ENCODE peak calls at places on chromosomes 2 and 18, in eight cellular contexts. O, A, U, N, F, T, D and V are unnamed samples.

GRCh38 chr2:223642496-223642895 is 40.3 kb upstream of the SCG2 start:
- DNase-seq in D (no peak), O (no peak), T (no peak), F (no peak), U (no peak), A (no peak), N (peak), V (no peak)

GRCh38 chr2:226798422-226799210 is 1.0 kb downstream of the IRS1 start:
- DNase-seq in F (peak), T (no peak), D (no peak), A (peak), O (peak), N (peak), U (peak), V (no peak)

GRCh38 chr2:25314514-25315315 is 27.0 kb downstream of the DNMT3A start:
- DNase-seq in N (peak), F (peak), U (peak), A (peak), D (no peak), T (no peak), O (peak), V (no peak)

GRCh38 chr2:126359494-126359893 is 296.5 kb upstream of the GYPC start:
- DNase-seq in D (no peak), O (no peak), N (peak), U (no peak), F (no peak), T (no peak), A (no peak), V (no peak)

GRCh38 chr18:27847412-27847811 is 329.5 kb downstream of the CDH2 start:
- DNase-seq in N (no peak), F (no peak), A (no peak), O (no peak), U (no peak), D (no peak), T (no peak), V (no peak)

GRCh38 chr2:196059491-196059960 is 9.1 kb downstream of the DNAH7 start:
- DNase-seq in F (no peak), T (no peak), U (no peak), N (no peak), A (no peak), O (no peak), D (peak), V (no peak)

GRCh38 chr2:888211-888801 is 62.3 kb upstream of the SNTG2 start:
- DNase-seq in O (peak), U (no peak), N (no peak), T (no peak), A (no peak), D (no peak), F (no peak), V (no peak)

GRCh38 chr18:37871583-37871982 is 306.0 kb upstream of the CELF4 start:
- DNase-seq in U (no peak), A (no peak), F (no peak), T (no peak), O (no peak), D (no peak), N (no peak), V (no peak)

GRCh38 chr2:162573288-162573687 is 229.4 kb downstream of the GCA start:
- DNase-seq in U (no peak), T (no peak), F (no peak), A (no peak), N (no peak), O (no peak), D (no peak), V (no peak)

GRCh38 chr2:16773080-16773713 is 107.6 kb upstream of the CYRIA start:
- DNase-seq in N (peak), D (peak), A (no peak), O (peak), F (peak), U (no peak), T (no peak), V (no peak)

GRCh38 chr18:26134110-26134509 is 441 bp downstream of the PSMA8 start:
- DNase-seq in A (no peak), O (no peak), D (no peak), T (no peak), N (no peak), F (no peak), U (no peak), V (no peak)

GRCh38 chr2:231177156-231178007 is 21.0 kb upstream of the ARMC9 start:
- DNase-seq in U (no peak), O (no peak), T (no peak), N (no peak), D (no peak), F (no peak), A (no peak), V (no peak)

GRCh38 chr2:37870829-37871228 is 54.3 kb upstream of the RMDN2 start:
- DNase-seq in O (no peak), A (no peak), F (no peak), U (no peak), N (peak), T (no peak), D (no peak), V (no peak)

GRCh38 chr2:5703166-5703565 is 11.0 kb downstream of the SOX11 start:
- DNase-seq in A (no peak), U (no peak), D (peak), O (no peak), N (no peak), F (no peak), T (no peak), V (no peak)

GRCh38 chr18:61292280-61292679 is 41.0 kb upstream of the CDH20 start:
- DNase-seq in F (no peak), D (no peak), A (no peak), T (no peak), N (no peak), O (no peak), U (no peak), V (no peak)

GRCh38 chr2:221571391-221572179 is 519 bp downstream of the EPHA4 start:
- DNase-seq in N (peak), U (peak), F (peak), D (peak), O (peak), T (no peak), A (peak), V (no peak)

GRCh38 chr2:234690569-234691225 is 193.8 kb upstream of the ARL4C start:
- DNase-seq in N (peak), A (no peak), F (no peak), T (no peak), D (peak), O (no peak), U (no peak), V (no peak)
- TF ChIP-seq CTCF in N (no peak), A (no peak), F (no peak), T (no peak), D (no peak), O (no peak), U (no peak), V (no peak)

GRCh38 chr2:147639891-147640290 is 204.9 kb upstream of the ACVR2A start:
- DNase-seq in N (no peak), U (no peak), O (no peak), A (no peak), F (no peak), D (no peak), T (no peak), V (no peak)
- H3K4me3 ChIP-seq in N (no peak), U (no peak), O (no peak), A (no peak), F (no peak), D (no peak), T (no peak), V (no peak)

GRCh38 chr2:39664898-39665591 is 672 bp upstream of the TMEM178A start:
- DNase-seq in F (no peak), A (no peak), U (no peak), N (no peak), O (peak), D (no peak), T (no peak), V (no peak)
- TF ChIP-seq CTCF in F (no peak), A (no peak), U (no peak), N (no peak), O (no peak), D (no peak), T (no peak), V (no peak)

GRCh38 chr2:238412067-238412767 is 14.5 kb upstream of the ASB1 start:
- DNase-seq in N (no peak), D (no peak), O (no peak), T (no peak), U (no peak), A (no peak), F (no peak), V (no peak)

GRCh38 chr2:238418999-238419546 is 7.7 kb upstream of the ASB1 start:
- DNase-seq in O (no peak), F (no peak), A (no peak), U (no peak), D (no peak), N (peak), T (no peak), V (no peak)

GRCh38 chr2:238415036-238415764 is 11.5 kb upstream of the ASB1 start:
- DNase-seq in A (no peak), D (no peak), U (no peak), O (no peak), N (no peak), T (no peak), F (no peak), V (no peak)

GRCh38 chr2:238418196-238418998 is 8.3 kb upstream of the ASB1 start:
- DNase-seq in U (no peak), A (no peak), N (peak), F (no peak), D (no peak), T (no peak), O (no peak), V (no peak)

DNA sequence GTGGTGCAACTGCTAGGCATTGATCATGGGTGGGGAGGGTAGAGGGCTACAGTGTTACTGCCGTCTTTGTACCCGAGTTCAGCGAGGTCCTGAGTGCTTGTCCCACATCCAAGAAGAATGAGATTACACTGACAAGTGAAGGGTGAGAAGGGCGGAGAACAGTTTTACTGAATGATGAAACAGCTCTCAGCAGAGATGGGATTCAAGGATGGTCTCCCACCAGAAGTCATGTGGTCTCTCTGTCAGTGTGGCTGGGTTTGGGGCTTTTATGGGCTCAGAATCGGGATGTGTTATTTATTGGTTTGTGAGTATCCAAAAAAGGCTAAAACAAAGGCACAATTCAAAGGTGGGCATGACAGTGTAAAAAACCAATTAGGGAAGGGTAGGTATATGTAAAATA is 10.8 kb upstream of the ASB1 start:
- DNase-seq in U (no peak), D (no peak), T (no peak), F (no peak), O (no peak), A (no peak), N (no peak), V (no peak)
- H3K4me3 ChIP-seq in U (no peak), D (no peak), T (no peak), F (no peak), O (no peak), A (no peak), N (no peak), V (no peak)

GRCh38 chr2:31523871-31524492 is 56.8 kb downstream of the SRD5A2 start:
- DNase-seq in O (peak), F (peak), T (no peak), A (no peak), U (no peak), D (peak), N (peak), V (peak)
- TF ChIP-seq CTCF in O (peak), F (peak), T (peak), A (peak), U (peak), D (peak), N (peak), V (peak)

GRCh38 chr2:118417417-118418125 is 329.3 kb downstream of the INSIG2 start:
- DNase-seq in T (peak), F (no peak), D (no peak), A (no peak), O (no peak), N (peak), U (no peak), V (no peak)
- H3K4me3 ChIP-seq in T (no peak), F (no peak), D (no peak), A (no peak), O (no peak), N (no peak), U (no peak), V (no peak)